ENCODE peak calls at places on chromosomes 12 and 14, in nine cellular contexts. X is hepatocyte, D is MM.1S, E is GM23248, K is GM23338, I is HCT116, B is OCI-LY7, G is PC-3, Q is SK-N-SH. N is an unnamed sample.
A peak's percentile ranks its signal among the peaks of the same experiment; 100 is the strongest.

GRCh38 chr12:3119745-3120660 is 42.8 kb downstream of the TSPAN9 start:
- DNase-seq in X (no peak), D (no peak), E (peak; percentile 79), K (no peak), I (no peak), B (no peak), G (no peak), Q (peak; percentile 10), N (no peak)

GRCh38 chr14:75561013-75561432 is 17.4 kb upstream of the FLVCR2 start:
- DNase-seq in X (peak; percentile 93), D (peak; percentile 19), E (peak; percentile 80), K (peak; percentile 96), I (peak; percentile 63), B (peak; percentile 53), G (peak; percentile 93), Q (peak; percentile 86), N (peak; percentile 88)

GRCh38 chr12:124363376-124363965 is 68.6 kb downstream of the RFLNA start:
- DNase-seq in X (no peak), D (no peak), E (no peak), K (no peak), I (no peak), B (no peak), G (no peak), Q (no peak), N (no peak)

GRCh38 chr14:70894868-70895267 is 12.4 kb upstream of the PCNX1 start:
- DNase-seq in X (no peak), D (no peak), E (peak; percentile 47), K (no peak), I (no peak), B (no peak), G (no peak), Q (no peak), N (no peak)

GRCh38 chr12:11623382-11623781 is 26.1 kb upstream of the ETV6 start:
- DNase-seq in X (peak; percentile 18), D (no peak), E (no peak), K (no peak), I (no peak), B (no peak), G (no peak), Q (no peak), N (no peak)

GRCh38 chr14:23182372-23183014 is 967 bp downstream of the SLC7A8 start:
- DNase-seq in X (peak; percentile 63), D (peak; percentile 29), E (peak; percentile 53), K (peak; percentile 94), I (peak; percentile 12), B (peak; percentile 69), G (peak; percentile 35), Q (no peak), N (peak; percentile 88)

GRCh38 chr12:54134395-54134794 is 54.4 kb downstream of the SMUG1 start:
- DNase-seq in X (no peak), D (no peak), E (no peak), K (no peak), I (no peak), B (no peak), G (no peak), Q (no peak), N (no peak)

GRCh38 chr12:76478045-76478444 is 81.5 kb downstream of the OSBPL8 start:
- DNase-seq in X (no peak), D (no peak), E (no peak), K (no peak), I (no peak), B (no peak), G (no peak), Q (no peak), N (no peak)

GRCh38 chr12:39300799-39301198 is 142.1 kb downstream of the KIF21A start:
- DNase-seq in X (no peak), D (no peak), E (peak; percentile 32), K (no peak), I (no peak), B (no peak), G (no peak), Q (no peak), N (no peak)

GRCh38 chr12:116919706-116920485 is 9.1 kb downstream of the FBXW8 start:
- DNase-seq in X (no peak), D (no peak), E (no peak), K (no peak), I (no peak), B (no peak), G (peak; percentile 20), Q (no peak), N (no peak)

GRCh38 chr12:116920939-116921338 is 10.2 kb downstream of the FBXW8 start:
- DNase-seq in X (no peak), D (no peak), E (no peak), K (no peak), I (no peak), B (no peak), G (no peak), Q (no peak), N (no peak)

GRCh38 chr12:116924558-116925453 is 14.1 kb downstream of the FBXW8 start:
- DNase-seq in X (no peak), D (peak; percentile 83), E (peak; percentile 89), K (no peak), I (peak; percentile 44), B (peak; percentile 83), G (peak; percentile 97), Q (no peak), N (no peak)

GRCh38 chr12:116919247-116919671 is 8.5 kb downstream of the FBXW8 start:
- DNase-seq in X (peak; percentile 32), D (no peak), E (no peak), K (no peak), I (no peak), B (no peak), G (no peak), Q (no peak), N (no peak)

DNA sequence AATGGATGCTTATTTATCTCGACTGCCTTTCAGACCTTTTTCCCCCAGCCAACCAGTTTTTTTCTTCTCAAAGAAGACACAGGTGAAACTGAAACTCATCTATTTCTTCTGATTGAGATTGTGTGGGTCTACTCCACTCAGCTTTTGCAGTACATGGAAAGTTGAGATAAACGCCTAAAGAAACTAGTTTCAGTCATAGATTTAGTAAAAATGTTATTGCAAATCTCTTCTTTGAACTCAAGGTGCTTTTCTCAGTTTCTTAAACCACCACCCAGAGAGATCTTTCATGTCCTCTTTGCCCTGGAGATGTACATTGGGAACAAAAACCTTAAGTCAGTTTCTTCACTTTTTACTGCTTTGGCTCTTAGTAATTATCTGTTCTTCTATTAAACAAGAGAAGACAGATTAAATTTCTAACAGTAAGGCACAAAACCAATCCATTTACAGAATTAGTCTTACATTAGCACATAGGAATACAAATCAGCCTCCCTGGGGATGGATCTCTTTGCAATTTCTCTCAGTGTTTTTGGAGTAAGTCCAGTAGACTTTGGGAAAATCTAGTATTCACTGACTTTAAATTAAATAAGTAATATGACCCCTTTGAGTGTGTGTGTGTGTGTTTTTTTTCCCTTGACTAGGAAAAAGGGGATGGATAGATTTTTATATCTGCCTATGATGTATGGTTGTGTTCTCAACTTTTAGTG is 11.6 kb downstream of the FBXW8 start:
- DNase-seq in X (no peak), D (peak; percentile 76), E (no peak), K (no peak), I (no peak), B (peak; percentile 25), G (no peak), Q (no peak), N (no peak)
- H4K20me1 ChIP-seq in X (peaks cover 27% of the 10 kb centered on the region), D (no peaks in the 10 kb centered on the region), E (peaks cover 15% of the 10 kb centered on the region), K (peaks cover 2% of the 10 kb centered on the region), I (no peaks in the 10 kb centered on the region), B (peaks cover 7% of the 10 kb centered on the region), G (peaks cover 2% of the 10 kb centered on the region), Q (peaks cover 96% of the 10 kb centered on the region), N (peaks cover 55% of the 10 kb centered on the region)

DNA sequence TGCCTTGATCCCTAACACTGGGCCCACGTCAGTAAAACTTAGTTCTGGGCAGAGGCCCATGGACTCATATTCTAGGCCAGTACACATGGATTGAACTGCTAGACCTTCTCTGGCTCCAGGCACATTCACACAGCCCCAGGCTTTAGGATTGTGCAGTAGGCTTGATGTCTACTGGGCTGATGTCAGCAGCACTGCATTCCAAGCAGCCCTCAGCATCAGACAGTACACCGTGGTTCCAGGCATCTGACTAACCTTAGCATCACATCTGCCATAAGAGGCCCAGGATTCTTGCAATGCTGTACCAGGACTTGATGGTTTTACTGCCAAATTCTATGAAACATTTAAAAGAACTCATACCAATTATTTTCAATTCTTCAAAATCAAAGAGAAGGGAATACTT is 301.9 kb downstream of the CCER1 start:
- DNase-seq in X (no peak), D (no peak), E (peak; percentile 84), K (no peak), I (no peak), B (no peak), G (no peak), Q (no peak), N (no peak)
- TF ChIP-seq EZH2phosphoT487 in X (no peak), D (no peak), E (no peak), K (no peak), I (no peak), B (no peak), G (no peak), Q (no peak), N (no peak)

GRCh38 chr12:104232609-104233280 is 17.2 kb downstream of the TXNRD1 start:
- DNase-seq in X (no peak), D (no peak), E (no peak), K (no peak), I (no peak), B (no peak), G (no peak), Q (no peak), N (no peak)
- H3K4me2 ChIP-seq in X (no peak overlapping the region), D (no peak overlapping the region), E (no peak overlapping the region), K (no peak overlapping the region), I (no peak overlapping the region), B (no peak overlapping the region), G (no peak overlapping the region), Q (no peak overlapping the region), N (no peak overlapping the region)

DNA sequence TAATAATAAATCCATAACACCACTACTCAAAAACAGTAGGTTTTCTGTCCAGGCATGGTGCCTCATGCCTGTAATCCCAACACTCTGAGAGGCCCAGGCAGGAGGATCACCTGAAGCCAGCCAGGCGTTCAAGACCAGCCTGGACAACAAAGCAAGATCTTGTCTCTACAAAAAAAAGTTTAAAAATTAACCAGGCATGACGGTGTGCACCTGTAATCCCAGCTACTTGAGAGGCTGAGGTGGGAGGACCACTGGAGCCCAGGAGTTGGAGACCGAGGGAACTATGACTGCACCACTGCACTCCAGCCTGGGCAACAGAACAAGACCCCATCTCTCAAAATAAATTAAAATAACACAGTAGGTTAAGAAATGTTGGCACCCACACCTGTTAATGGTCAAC is 44.5 kb upstream of the AP4S1 start:
- DNase-seq in X (no peak), D (no peak), E (no peak), K (no peak), I (no peak), B (peak; percentile 58), G (no peak), Q (no peak), N (no peak)
- H4K20me1 ChIP-seq in X (peaks cover 67% of the 10 kb centered on the region), D (no peaks in the 10 kb centered on the region), E (peaks cover 13% of the 10 kb centered on the region), K (peaks cover 23% of the 10 kb centered on the region), I (peaks cover 11% of the 10 kb centered on the region), B (no peaks in the 10 kb centered on the region), G (peaks cover 5% of the 10 kb centered on the region), Q (peaks cover 83% of the 10 kb centered on the region), N (peaks cover 62% of the 10 kb centered on the region)

DNA sequence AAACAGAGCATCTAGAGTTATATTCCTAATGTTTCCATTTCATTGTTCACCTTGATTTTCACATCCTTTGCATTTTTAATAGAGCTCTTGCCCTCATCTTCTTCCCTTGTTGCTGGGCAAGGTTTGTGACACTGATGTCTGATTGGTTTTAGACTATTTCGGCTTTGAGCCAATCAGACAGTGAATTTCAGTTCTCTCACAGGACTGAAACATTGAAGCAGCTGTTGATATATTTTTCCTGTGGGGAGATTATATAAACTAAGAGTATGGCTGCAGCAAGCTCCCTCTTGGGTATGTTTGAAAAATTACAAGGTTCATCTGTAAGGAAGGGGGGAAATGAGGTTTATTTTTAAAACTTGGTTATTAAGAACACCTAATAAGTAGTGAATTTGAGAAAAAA is 51.2 kb downstream of the ATF7IP start:
- DNase-seq in X (peak; percentile 46), D (peak; percentile 75), E (peak; percentile 62), K (peak; percentile 79), I (no peak), B (peak; percentile 65), G (peak; percentile 50), Q (peak; percentile 27), N (peak; percentile 55)
- TF ChIP-seq EZH2phosphoT487 in X (no peak), D (no peak), E (no peak), K (no peak), I (no peak), B (no peak), G (no peak), Q (no peak), N (no peak)